ENCODE peak calls at places on chromosome 16, in eight cellular contexts. B, U, X, Y, V, C, Q and T are unnamed samples.

GRCh38 chr16:87705780-87706277 is 60.0 kb downstream of the KLHDC4 start:
- DNase-seq in V (no peak), Q (no peak), C (no peak), B (no peak), Y (no peak), X (no peak), U (no peak), T (no peak)

GRCh38 chr16:83915491-83915890 is 16.6 kb downstream of the MLYCD start:
- DNase-seq in U (no peak), X (no peak), C (no peak), B (no peak), Y (no peak), V (no peak), Q (no peak), T (no peak)

GRCh38 chr16:79469999-79470398 is 130.5 kb downstream of the MAF start:
- DNase-seq in B (no peak), Y (peak; percentile 50), X (no peak), C (no peak), V (no peak), Q (no peak), U (no peak), T (no peak)

GRCh38 chr16:84505249-84506156 is 1.0 kb upstream of the MEAK7 start:
- DNase-seq in Y (no peak), U (no peak), V (no peak), Q (no peak), C (no peak), X (no peak), B (no peak), T (no peak)

GRCh38 chr16:4419402-4419801 is 3.0 kb upstream of the CORO7 start:
- DNase-seq in Q (no peak), C (no peak), V (no peak), B (no peak), U (no peak), X (no peak), Y (no peak), T (no peak)

GRCh38 chr16:55482056-55482455 is 3.1 kb downstream of the MMP2 start:
- DNase-seq in Y (no peak), C (no peak), U (no peak), X (no peak), B (no peak), Q (no peak), V (no peak), T (no peak)

GRCh38 chr16:28879841-28880588 is 1.7 kb downstream of the ATP2A1 start:
- DNase-seq in Q (peak; percentile 40), C (peak; percentile 83), X (peak; percentile 37), U (peak; percentile 52), V (peak; percentile 89), Y (peak; percentile 81), B (peak; percentile 94), T (peak; percentile 98)

GRCh38 chr16:46832757-46833464 is 1.9 kb upstream of the C16orf87 start:
- DNase-seq in Q (no peak), B (no peak), V (no peak), X (no peak), C (no peak), U (no peak), Y (no peak), T (no peak)

GRCh38 chr16:74800216-74800871 is 25.7 kb upstream of the FA2H start:
- DNase-seq in B (no peak), Q (no peak), X (no peak), U (no peak), C (no peak), Y (no peak), V (no peak), T (no peak)

GRCh38 chr16:17921357-17921978 is 415.1 kb downstream of the NPIPA8 start:
- DNase-seq in V (no peak), Q (no peak), X (no peak), C (no peak), B (peak; percentile 76), Y (peak; percentile 76), U (no peak), T (peak; percentile 61)

GRCh38 chr16:55559233-55559632 is 7.3 kb upstream of the CAPNS2 start:
- DNase-seq in U (no peak), C (no peak), V (no peak), Q (no peak), B (no peak), Y (no peak), X (no peak), T (no peak)

GRCh38 chr16:24053325-24053946 is 202.7 kb upstream of the CACNG3 start:
- DNase-seq in X (no peak), C (no peak), Q (no peak), U (no peak), V (no peak), B (no peak), Y (no peak), T (no peak)
- TF ChIP-seq CTCF in X (no peak), C (no peak), Q (no peak), U (no peak), V (no peak), B (no peak), Y (no peak), T (no peak)

GRCh38 chr16:30659507-30660423 is 1.5 kb downstream of the FBRS start:
- DNase-seq in C (no peak), B (peak; percentile 58), V (no peak), U (no peak), X (no peak), Y (no peak), Q (no peak), T (peak; percentile 50)

GRCh38 chr16:30657866-30658730 is at the start of gene FBRS:
- DNase-seq in Y (peak; percentile 100), X (peak; percentile 100), C (peak; percentile 100), Q (peak; percentile 100), B (peak; percentile 100), U (peak; percentile 100), V (peak; percentile 99), T (peak; percentile 98)

GRCh38 chr16:30660424-30661251 is 2.4 kb downstream of the FBRS start:
- DNase-seq in Y (no peak), Q (no peak), U (no peak), C (no peak), V (no peak), B (peak; percentile 95), X (no peak), T (peak; percentile 88)

GRCh38 chr16:30656974-30657865 is 1.0 kb upstream of the FBRS start:
- DNase-seq in V (no peak), Y (no peak), U (no peak), C (no peak), Q (no peak), B (no peak), X (no peak), T (no peak)

DNA sequence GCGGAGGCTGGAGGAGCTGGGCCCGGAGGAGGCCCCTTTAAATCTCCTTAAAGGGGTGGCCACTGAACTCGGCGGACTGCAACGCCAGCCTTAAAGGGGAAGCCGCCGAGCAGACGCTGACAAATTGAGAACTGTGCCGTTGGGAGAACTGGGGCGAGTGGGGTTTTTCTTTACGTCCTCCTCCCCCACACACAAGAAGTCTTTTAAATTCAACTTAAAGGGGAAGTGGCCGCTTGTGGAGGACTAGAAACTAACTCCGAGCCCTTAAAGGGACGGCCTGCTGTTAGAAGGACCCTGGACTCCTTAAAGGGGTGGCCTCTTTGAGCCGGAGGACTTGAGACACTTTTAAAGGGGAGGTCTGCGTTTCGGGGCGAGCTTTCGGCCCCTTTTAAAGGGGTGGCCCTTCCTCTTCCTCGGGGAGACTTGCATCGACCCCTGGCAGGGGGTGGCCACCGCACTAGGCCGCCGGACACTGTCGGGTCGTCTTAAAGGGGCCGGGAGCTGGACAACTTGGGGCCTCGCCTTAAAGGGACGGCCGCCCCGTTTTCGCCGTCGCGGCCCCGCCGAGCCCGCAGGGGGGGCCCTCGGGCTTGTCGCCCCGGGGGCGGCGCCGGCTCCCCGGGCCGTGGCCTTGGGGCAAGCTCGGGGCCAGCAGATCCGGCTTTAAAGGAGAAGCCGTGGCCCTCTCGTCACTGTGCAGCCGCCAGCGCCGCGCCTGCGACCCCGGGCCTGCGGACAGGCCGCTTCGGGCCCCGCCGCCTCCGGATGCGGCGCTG is 688 bp downstream of the FBRS start:
- DNase-seq in V (peak; percentile 81), X (peak; percentile 96), Y (peak; percentile 79), U (peak; percentile 68), C (peak; percentile 55), Q (peak; percentile 83), B (peak; percentile 98), T (peak; percentile 90)
- TF ChIP-seq CTCF in V (peak; percentile 28), X (no peak), Y (no peak), U (peak; percentile 11), C (no peak), Q (no peak), B (no peak), T (no peak)

DNA sequence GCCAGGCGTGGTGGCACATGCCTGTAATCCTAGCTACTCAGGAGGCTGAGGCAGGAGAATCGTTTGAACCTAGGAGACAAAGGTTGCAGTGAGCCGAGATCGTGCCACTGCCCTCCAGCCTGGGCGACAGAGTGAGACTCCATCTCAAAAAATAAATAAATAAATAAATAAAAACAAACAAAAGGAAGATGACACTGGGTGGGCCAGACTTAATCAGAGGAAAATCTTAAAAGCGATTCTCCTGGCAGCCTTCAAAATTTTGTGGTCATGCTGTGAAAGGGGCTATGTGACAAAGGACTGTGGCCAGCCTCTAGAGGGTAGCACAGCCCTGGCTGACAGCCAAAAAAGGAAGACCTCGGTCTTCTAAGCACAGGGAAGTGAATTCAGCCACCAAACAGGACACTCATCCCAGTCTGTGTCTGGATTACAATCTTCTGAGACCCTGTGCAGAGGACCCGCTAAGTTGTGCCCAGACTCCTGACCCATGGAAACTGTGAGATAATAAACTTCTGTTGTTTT is 391.1 kb downstream of the CNTNAP4 start:
- DNase-seq in Q (no peak), C (no peak), U (no peak), X (no peak), Y (no peak), B (no peak), V (no peak), T (peak; percentile 2)
- TF ChIP-seq CTCF in Q (no peak), C (no peak), U (no peak), X (no peak), Y (no peak), B (no peak), V (peak; percentile 45), T (no peak)

GRCh38 chr16:64391009-64391663 is 730.7 kb downstream of the CDH11 start:
- DNase-seq in Q (no peak), Y (no peak), B (no peak), V (no peak), C (no peak), U (no peak), X (no peak), T (no peak)

GRCh38 chr16:64397042-64397441 is 724.8 kb downstream of the CDH11 start:
- DNase-seq in V (no peak), C (no peak), X (no peak), Y (no peak), U (no peak), B (no peak), Q (no peak), T (no peak)

GRCh38 chr16:64390102-64390501 is 731.8 kb downstream of the CDH11 start:
- DNase-seq in B (no peak), Y (no peak), V (no peak), U (no peak), C (no peak), Q (no peak), X (no peak), T (no peak)

GRCh38 chr16:64394061-64394460 is 727.8 kb downstream of the CDH11 start:
- DNase-seq in X (no peak), C (no peak), Y (no peak), Q (no peak), V (no peak), B (no peak), U (no peak), T (no peak)

DNA sequence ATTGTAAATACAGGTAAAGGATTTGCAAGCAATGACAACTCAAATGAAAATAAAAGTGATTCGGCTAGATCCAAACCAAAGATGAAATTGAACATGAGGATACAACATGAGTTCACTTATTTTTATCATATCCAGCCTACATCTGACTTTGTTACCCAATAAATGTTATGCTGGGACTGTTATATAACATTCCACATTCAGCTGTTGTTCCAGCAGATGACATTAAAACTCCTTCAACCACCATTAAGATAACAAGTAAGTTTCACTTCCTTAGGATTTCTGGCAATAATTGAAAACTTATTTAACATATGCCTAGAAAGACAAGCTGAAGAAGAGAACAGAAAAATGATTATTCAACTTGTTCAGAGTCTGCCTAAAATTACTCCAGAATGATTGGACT is 729.4 kb downstream of the CDH11 start:
- DNase-seq in Y (no peak), X (no peak), B (no peak), Q (no peak), V (no peak), C (no peak), U (no peak), T (no peak)
- TF ChIP-seq CTCF in Y (no peak), X (no peak), B (no peak), Q (no peak), V (no peak), C (no peak), U (no peak), T (no peak)